ENCODE peak calls at places on chromosomes 1 and 21, in seven cellular contexts. U is progenitor cell of endocrine pancreas, X is kidney, S is AG09309, Z is astrocyte of the spinal cord, V is adrenal gland, F is left ventricle myocardium inferior. T is an unnamed sample.

GRCh38 chr1:110060034-110060661 is 10.3 kb downstream of the ALX3 start:
- DNase-seq in U (peak), X (no peak), S (no peak), Z (no peak), V (peak), F (no peak), T (peak)

GRCh38 chr1:32390904-32391480 is 3.2 kb downstream of the BSDC1 start:
- DNase-seq in U (no peak), X (no peak), S (no peak), Z (no peak), V (no peak), F (no peak), T (no peak)

GRCh38 chr1:116404699-116405098 is 31.7 kb downstream of the ATP1A1 start:
- DNase-seq in U (no peak), X (no peak), S (no peak), Z (no peak), V (no peak), F (no peak), T (no peak)

GRCh38 chr1:236773919-236774318 is 21.2 kb upstream of the MTR start:
- DNase-seq in U (no peak), X (no peak), S (no peak), Z (no peak), V (no peak), F (no peak), T (no peak)

GRCh38 chr1:210293191-210293607 is 35.5 kb upstream of the HHAT start:
- DNase-seq in U (no peak), X (no peak), S (peak), Z (peak), V (peak), F (peak), T (no peak)

GRCh38 chr21:39373634-39374033 is 24.7 kb upstream of the HMGN1 start:
- DNase-seq in U (no peak), X (no peak), S (no peak), Z (peak), V (no peak), F (no peak), T (no peak)

GRCh38 chr1:101483982-101484381 is 247.2 kb downstream of the S1PR1 start:
- DNase-seq in U (no peak), X (no peak), S (no peak), Z (no peak), V (no peak), F (no peak), T (no peak)

GRCh38 chr1:107430540-107431228 is 289.8 kb downstream of the NTNG1 start:
- DNase-seq in U (peak), X (no peak), S (peak), Z (peak), V (peak), F (no peak), T (no peak)

GRCh38 chr1:6602669-6603423 is at the start of gene KLHL21:
- DNase-seq in U (peak), X (peak), S (no peak), Z (peak), V (peak), F (peak), T (peak)

GRCh38 chr1:224157316-224157715 is 25.7 kb upstream of the DEGS1 start:
- DNase-seq in U (no peak), X (no peak), S (no peak), Z (no peak), V (no peak), F (no peak), T (no peak)

GRCh38 chr1:201925961-201926585 is 20.3 kb downstream of the LMOD1 start:
- DNase-seq in U (no peak), X (no peak), S (no peak), Z (peak), V (no peak), F (no peak), T (no peak)

GRCh38 chr1:228344631-228345072 is 62.0 kb downstream of the TRIM11 start:
- DNase-seq in U (no peak), X (peak), S (no peak), Z (no peak), V (peak), F (peak), T (peak)

GRCh38 chr1:173413271-173413707 is 63.8 kb upstream of the PRDX6 start:
- DNase-seq in U (no peak), X (no peak), S (no peak), Z (no peak), V (no peak), F (no peak), T (no peak)

GRCh38 chr1:220786057-220786336 is 716 bp upstream of the MTARC1 start:
- DNase-seq in U (no peak), X (no peak), S (no peak), Z (no peak), V (peak), F (peak), T (no peak)

GRCh38 chr1:55869050-55869449 is 653.9 kb upstream of the USP24 start:
- DNase-seq in U (no peak), X (peak), S (no peak), Z (no peak), V (peak), F (peak), T (no peak)

GRCh38 chr21:43639470-43640178 is 19.7 kb downstream of the HSF2BP start:
- DNase-seq in U (no peak), X (no peak), S (peak), Z (peak), V (no peak), F (no peak), T (no peak)

GRCh38 chr1:236150291-236150940 is 8.1 kb downstream of the GPR137B start:
- DNase-seq in U (no peak), X (no peak), S (no peak), Z (no peak), V (no peak), F (no peak), T (no peak)

GRCh38 chr1:202888204-202888506 is 794 bp downstream of the RABIF start:
- DNase-seq in U (no peak), X (no peak), S (no peak), Z (peak), V (no peak), F (no peak), T (no peak)

GRCh38 chr1:221919743-221920142 is 177.9 kb upstream of the DUSP10 start:
- DNase-seq in U (no peak), X (no peak), S (no peak), Z (no peak), V (no peak), F (no peak), T (no peak)

GRCh38 chr1:228363686-228364067 is 43.0 kb downstream of the TRIM11 start:
- DNase-seq in U (no peak), X (peak), S (no peak), Z (no peak), V (no peak), F (peak), T (no peak)

GRCh38 chr1:230746617-230747016 is 571 bp upstream of the CAPN9 start:
- DNase-seq in U (no peak), X (no peak), S (no peak), Z (no peak), V (no peak), F (no peak), T (no peak)

GRCh38 chr1:230747139-230747730 is at the start of gene CAPN9:
- DNase-seq in U (no peak), X (no peak), S (no peak), Z (no peak), V (no peak), F (no peak), T (no peak)

GRCh38 chr1:230743874-230744273 is 3.3 kb upstream of the CAPN9 start:
- DNase-seq in U (no peak), X (no peak), S (no peak), Z (no peak), V (no peak), F (no peak), T (no peak)

GRCh38 chr1:230744382-230744781 is 2.8 kb upstream of the CAPN9 start:
- DNase-seq in U (no peak), X (no peak), S (peak), Z (peak), V (no peak), F (no peak), T (no peak)

GRCh38 chr1:230745071-230745470 is 2.1 kb upstream of the CAPN9 start:
- DNase-seq in U (no peak), X (no peak), S (no peak), Z (no peak), V (no peak), F (no peak), T (no peak)
- TF ChIP-seq CTCF in U (no peak), X (no peak), S (no peak), Z (no peak), V (no peak), F (no peak), T (no peak)

GRCh38 chr1:3730556-3731247 is 21.5 kb upstream of the CCDC27 start:
- DNase-seq in U (no peak), X (no peak), S (no peak), Z (no peak), V (no peak), F (no peak), T (no peak)

GRCh38 chr1:3725366-3725765 is 26.9 kb upstream of the CCDC27 start:
- DNase-seq in U (no peak), X (no peak), S (no peak), Z (no peak), V (no peak), F (no peak), T (no peak)

GRCh38 chr1:3729594-3730555 is 22.4 kb upstream of the CCDC27 start:
- DNase-seq in U (no peak), X (no peak), S (no peak), Z (no peak), V (no peak), F (no peak), T (no peak)

GRCh38 chr1:3727825-3728776 is 24.1 kb upstream of the CCDC27 start:
- DNase-seq in U (no peak), X (no peak), S (no peak), Z (no peak), V (no peak), F (no peak), T (no peak)

DNA sequence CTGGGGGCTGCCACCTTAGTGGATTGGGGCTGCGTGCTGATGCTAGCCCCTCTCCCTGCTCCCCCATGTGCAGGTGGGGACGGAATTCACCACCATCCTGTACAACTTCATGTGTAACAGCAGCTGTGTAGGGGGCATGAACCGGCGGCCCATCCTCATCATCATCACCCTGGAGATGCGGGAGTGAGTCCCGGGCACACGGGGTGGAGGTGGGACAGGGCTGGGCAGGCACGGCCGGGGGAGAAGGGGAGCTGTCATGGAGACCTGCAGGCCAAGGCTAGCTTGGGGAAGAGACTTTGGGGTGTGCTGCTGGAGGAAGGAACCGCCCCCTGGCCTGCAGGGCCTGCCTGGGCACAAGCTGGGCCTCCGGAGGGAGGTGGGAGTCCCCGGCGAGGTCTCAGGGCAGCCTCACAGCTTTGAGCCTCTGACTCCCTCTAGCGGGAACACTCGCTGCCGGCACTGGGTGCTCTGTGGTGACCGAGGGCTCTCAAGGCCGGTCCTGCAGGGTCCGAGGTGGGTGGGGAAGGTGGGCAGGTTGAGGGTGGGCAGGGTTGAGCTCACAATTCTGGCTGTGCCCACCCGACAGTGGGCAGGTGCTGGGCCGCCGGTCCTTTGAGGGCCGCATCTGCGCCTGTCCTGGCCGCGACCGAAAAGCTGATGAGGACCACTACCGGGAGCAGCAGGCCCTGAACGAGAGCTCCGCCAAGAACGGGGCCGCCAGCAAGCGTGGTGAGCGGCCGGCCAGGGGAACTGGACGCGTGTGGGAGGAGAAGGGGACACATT is 25.0 kb upstream of the CCDC27 start:
- DNase-seq in U (no peak), X (no peak), S (no peak), Z (no peak), V (no peak), F (no peak), T (no peak)
- TF ChIP-seq CTCF in U (peak), X (peak), S (peak), Z (peak), V (peak), F (peak), T (no peak)

DNA sequence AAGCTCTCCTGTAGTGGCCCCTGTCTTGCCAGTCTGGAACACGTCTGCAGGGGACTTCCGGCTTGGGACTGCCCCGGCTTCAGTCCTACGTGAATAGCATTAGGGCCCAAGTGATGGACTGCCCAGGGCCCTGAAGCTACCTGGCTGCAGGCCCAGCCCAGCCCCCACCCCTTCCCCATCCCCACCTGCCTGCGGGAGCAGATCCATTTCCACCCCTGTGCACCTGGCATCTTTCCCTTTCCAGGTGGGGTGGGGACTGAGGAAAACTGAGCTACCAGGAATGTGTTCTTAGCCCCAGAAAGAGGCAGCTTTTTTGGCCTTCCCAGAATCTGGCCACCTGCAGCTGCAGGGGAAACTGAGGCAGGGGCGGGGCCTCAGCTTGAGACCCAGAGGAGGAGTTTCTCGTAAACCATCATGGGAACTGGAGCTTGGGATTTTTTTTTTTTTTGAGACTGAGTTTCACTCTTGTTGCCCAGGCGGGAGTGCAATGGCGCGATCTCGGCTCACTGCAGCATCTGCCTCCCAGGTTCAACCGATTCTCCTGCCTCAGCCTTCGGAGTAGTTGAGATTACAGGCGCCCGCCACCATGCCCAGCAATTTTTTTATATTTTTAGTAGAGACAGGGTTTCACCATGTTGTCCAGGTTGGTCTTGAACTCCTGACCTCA is 3.2 kb downstream of the EDN2 start:
- DNase-seq in U (no peak), X (peak), S (no peak), Z (no peak), V (no peak), F (no peak), T (no peak)
- TF ChIP-seq CTCF in U (no peak), X (no peak), S (no peak), Z (no peak), V (no peak), F (no peak), T (no peak)

GRCh38 chr1:66931548-66932124 is 6.8 kb downstream of the MIER1 start:
- DNase-seq in U (no peak), X (no peak), S (no peak), Z (no peak), V (no peak), F (no peak), T (no peak)

GRCh38 chr1:66930823-66931174 is 6.0 kb downstream of the MIER1 start:
- DNase-seq in U (no peak), X (no peak), S (no peak), Z (no peak), V (no peak), F (no peak), T (no peak)

GRCh38 chr1:66929691-66929998 is 4.9 kb downstream of the MIER1 start:
- DNase-seq in U (no peak), X (no peak), S (no peak), Z (no peak), V (no peak), F (no peak), T (no peak)

GRCh38 chr1:66929289-66929688 is 4.5 kb downstream of the MIER1 start:
- DNase-seq in U (no peak), X (no peak), S (no peak), Z (no peak), V (no peak), F (no peak), T (no peak)

GRCh38 chr1:66929999-66930822 is 5.4 kb downstream of the MIER1 start:
- DNase-seq in U (peak), X (peak), S (peak), Z (peak), V (peak), F (peak), T (peak)
- TF ChIP-seq CTCF in U (peak), X (peak), S (peak), Z (no peak), V (no peak), F (peak), T (no peak)

DNA sequence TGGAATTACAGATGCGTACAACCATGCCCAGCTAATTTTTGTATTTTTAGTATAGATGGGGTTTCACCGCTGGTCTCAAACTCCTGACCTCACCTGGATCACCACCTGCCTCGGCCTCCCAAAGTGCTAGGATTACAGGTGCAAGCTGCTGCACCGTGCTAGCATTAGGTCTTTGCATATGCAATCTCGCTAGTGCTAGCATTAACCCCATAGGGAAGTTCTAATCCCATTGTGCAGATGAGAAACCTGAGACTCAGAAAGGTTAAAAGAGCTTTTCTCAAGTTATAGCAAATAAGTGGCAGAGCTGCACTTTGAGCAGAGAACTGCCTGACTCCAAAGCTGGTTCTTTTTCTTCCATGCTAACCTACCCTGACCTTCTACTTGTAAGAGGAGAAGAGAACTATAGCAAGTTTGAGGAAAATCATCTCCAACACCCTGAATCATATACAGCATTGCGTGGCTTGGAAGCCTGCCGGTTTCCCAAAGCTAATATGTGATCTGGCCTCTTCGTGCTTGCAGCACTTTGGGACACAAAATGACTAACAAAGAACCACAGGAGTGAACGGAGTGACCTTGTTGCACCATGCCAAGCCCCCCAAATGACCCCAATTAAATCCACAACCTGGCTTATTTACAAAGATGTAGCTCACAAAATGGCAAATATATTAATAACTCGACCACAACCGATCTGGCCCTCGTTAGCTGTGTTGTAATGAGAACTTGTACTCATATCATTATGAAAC is 185.1 kb downstream of the TM2D1 start:
- DNase-seq in U (no peak), X (no peak), S (peak), Z (no peak), V (no peak), F (no peak), T (no peak)
- TF ChIP-seq CTCF in U (no peak), X (no peak), S (no peak), Z (no peak), V (no peak), F (no peak), T (no peak)

GRCh38 chr1:119731060-119731459 is 19.3 kb downstream of the PHGDH start:
- DNase-seq in U (no peak), X (no peak), S (no peak), Z (no peak), V (no peak), F (no peak), T (no peak)
- TF ChIP-seq CTCF in U (no peak), X (no peak), S (no peak), Z (no peak), V (no peak), F (no peak), T (no peak)

T was measured in natural killer cell.